ENCODE peak calls at places on chromosomes 16 and 17, in five cellular contexts. One of them, this sample, is unnamed.

GRCh38 chr16:9191274-9191850 is 99.9 kb downstream of the HAPSTR1 start:
- DNase-seq in mucosa of descending colon: no peak
- DNase-seq in CD4-positive, alpha-beta T cell: no peak
- DNase-seq in right lobe of liver: no peak
- DNase-seq in heart right ventricle: no peak
- DNase-seq in this sample: no peak

GRCh38 chr17:76907352-76907751 is 39.1 kb downstream of the MGAT5B start:
- DNase-seq in mucosa of descending colon: no peak
- DNase-seq in CD4-positive, alpha-beta T cell: no peak
- DNase-seq in right lobe of liver: no peak
- DNase-seq in heart right ventricle: no peak
- DNase-seq in this sample: no peak

GRCh38 chr17:4625181-4625601 is 16.3 kb downstream of the ALOX15 start:
- DNase-seq in mucosa of descending colon: no peak
- DNase-seq in CD4-positive, alpha-beta T cell: no peak
- DNase-seq in right lobe of liver: no peak
- DNase-seq in heart right ventricle: no peak
- DNase-seq in this sample: no peak

GRCh38 chr16:89371968-89372634 is 118.3 kb downstream of the ANKRD11 start:
- DNase-seq in mucosa of descending colon: no peak
- DNase-seq in CD4-positive, alpha-beta T cell: no peak
- DNase-seq in right lobe of liver: peak; percentile 44
- DNase-seq in heart right ventricle: no peak
- DNase-seq in this sample: no peak

GRCh38 chr17:81384929-81385319 is 10.3 kb upstream of the BAHCC1 start:
- DNase-seq in mucosa of descending colon: no peak
- DNase-seq in CD4-positive, alpha-beta T cell: no peak
- DNase-seq in right lobe of liver: no peak
- DNase-seq in heart right ventricle: no peak
- DNase-seq in this sample: no peak

GRCh38 chr17:75909051-75909811 is 4.5 kb upstream of the MRPL38 start:
- DNase-seq in mucosa of descending colon: no peak
- DNase-seq in CD4-positive, alpha-beta T cell: no peak
- DNase-seq in right lobe of liver: no peak
- DNase-seq in heart right ventricle: no peak
- DNase-seq in this sample: no peak

GRCh38 chr17:6712058-6712853 is 913 bp downstream of the SLC13A5 start:
- DNase-seq in mucosa of descending colon: no peak
- DNase-seq in CD4-positive, alpha-beta T cell: no peak
- DNase-seq in right lobe of liver: peak; percentile 60
- DNase-seq in heart right ventricle: no peak
- DNase-seq in this sample: no peak

GRCh38 chr17:68711858-68712257 is 110.7 kb upstream of the FAM20A start:
- DNase-seq in mucosa of descending colon: no peak
- DNase-seq in CD4-positive, alpha-beta T cell: no peak
- DNase-seq in right lobe of liver: no peak
- DNase-seq in heart right ventricle: no peak
- DNase-seq in this sample: no peak

GRCh38 chr17:40121886-40122465 is at the start of gene MSL1:
- DNase-seq in mucosa of descending colon: peak; percentile 94
- DNase-seq in CD4-positive, alpha-beta T cell: peak; percentile 74
- DNase-seq in right lobe of liver: peak; percentile 92
- DNase-seq in heart right ventricle: peak; percentile 92
- DNase-seq in this sample: peak; percentile 90

GRCh38 chr16:52725043-52725442 is 178.1 kb upstream of the TOX3 start:
- DNase-seq in mucosa of descending colon: no peak
- DNase-seq in CD4-positive, alpha-beta T cell: no peak
- DNase-seq in right lobe of liver: no peak
- DNase-seq in heart right ventricle: no peak
- DNase-seq in this sample: no peak

GRCh38 chr16:68999114-68999513 is 106.3 kb upstream of the HAS3 start:
- DNase-seq in mucosa of descending colon: no peak
- DNase-seq in CD4-positive, alpha-beta T cell: no peak
- DNase-seq in right lobe of liver: no peak
- DNase-seq in heart right ventricle: no peak
- DNase-seq in this sample: no peak

GRCh38 chr16:28181557-28181914 is 30.2 kb downstream of the XPO6 start:
- DNase-seq in mucosa of descending colon: no peak
- DNase-seq in CD4-positive, alpha-beta T cell: no peak
- DNase-seq in right lobe of liver: no peak
- DNase-seq in heart right ventricle: no peak
- DNase-seq in this sample: no peak

GRCh38 chr16:73365010-73365409 is 317.1 kb upstream of the ZFHX3 start:
- DNase-seq in mucosa of descending colon: no peak
- DNase-seq in CD4-positive, alpha-beta T cell: no peak
- DNase-seq in right lobe of liver: no peak
- DNase-seq in heart right ventricle: peak; percentile 23
- DNase-seq in this sample: peak; percentile 87

GRCh38 chr17:63694229-63694973 is 5.5 kb downstream of the LIMD2 start:
- DNase-seq in mucosa of descending colon: no peak
- DNase-seq in CD4-positive, alpha-beta T cell: no peak
- DNase-seq in right lobe of liver: no peak
- DNase-seq in heart right ventricle: no peak
- DNase-seq in this sample: no peak

GRCh38 chr16:24508614-24509013 is 30.8 kb upstream of the RBBP6 start:
- DNase-seq in mucosa of descending colon: no peak
- DNase-seq in CD4-positive, alpha-beta T cell: no peak
- DNase-seq in right lobe of liver: no peak
- DNase-seq in heart right ventricle: no peak
- DNase-seq in this sample: no peak

GRCh38 chr16:4811242-4811641 is 8.8 kb upstream of the ROGDI start:
- DNase-seq in mucosa of descending colon: no peak
- DNase-seq in CD4-positive, alpha-beta T cell: no peak
- DNase-seq in right lobe of liver: no peak
- DNase-seq in heart right ventricle: no peak
- DNase-seq in this sample: no peak

GRCh38 chr17:13127921-13128582 is 110.2 kb upstream of the ELAC2 start:
- DNase-seq in mucosa of descending colon: no peak
- DNase-seq in CD4-positive, alpha-beta T cell: no peak
- DNase-seq in right lobe of liver: no peak
- DNase-seq in heart right ventricle: no peak
- DNase-seq in this sample: no peak

GRCh38 chr17:50892101-50892776 is 26.1 kb upstream of the TOB1 start:
- DNase-seq in mucosa of descending colon: no peak
- DNase-seq in CD4-positive, alpha-beta T cell: no peak
- DNase-seq in right lobe of liver: no peak
- DNase-seq in heart right ventricle: no peak
- DNase-seq in this sample: no peak

GRCh38 chr17:40251576-40251975 is 32.5 kb downstream of the WIPF2 start:
- DNase-seq in mucosa of descending colon: no peak
- DNase-seq in CD4-positive, alpha-beta T cell: no peak
- DNase-seq in right lobe of liver: no peak
- DNase-seq in heart right ventricle: no peak
- DNase-seq in this sample: no peak

GRCh38 chr17:77593081-77593480 is 365.4 kb upstream of the TNRC6C start:
- DNase-seq in mucosa of descending colon: no peak
- DNase-seq in CD4-positive, alpha-beta T cell: no peak
- DNase-seq in right lobe of liver: no peak
- DNase-seq in heart right ventricle: no peak
- DNase-seq in this sample: no peak

GRCh38 chr16:77788196-77789084 is at the start of gene VAT1L:
- DNase-seq in mucosa of descending colon: peak; percentile 35
- DNase-seq in CD4-positive, alpha-beta T cell: no peak
- DNase-seq in right lobe of liver: no peak
- DNase-seq in heart right ventricle: peak; percentile 30
- DNase-seq in this sample: peak; percentile 59

GRCh38 chr17:45143767-45144198 is 4.5 kb upstream of the HEXIM1 start:
- DNase-seq in mucosa of descending colon: peak; percentile 79
- DNase-seq in CD4-positive, alpha-beta T cell: no peak
- DNase-seq in right lobe of liver: peak; percentile 83
- DNase-seq in heart right ventricle: peak; percentile 92
- DNase-seq in this sample: peak; percentile 73

GRCh38 chr17:20999841-21000532 is 42.8 kb downstream of the USP22 start:
- DNase-seq in mucosa of descending colon: no peak
- DNase-seq in CD4-positive, alpha-beta T cell: no peak
- DNase-seq in right lobe of liver: no peak
- DNase-seq in heart right ventricle: no peak
- DNase-seq in this sample: no peak

GRCh38 chr17:42107597-42108576 is 4.6 kb downstream of the DHX58 start:
- DNase-seq in mucosa of descending colon: peak; percentile 95
- DNase-seq in CD4-positive, alpha-beta T cell: peak; percentile 90
- DNase-seq in right lobe of liver: peak; percentile 78
- DNase-seq in heart right ventricle: peak; percentile 79
- DNase-seq in this sample: peak; percentile 89

GRCh38 chr17:49456172-49456965 is 38.7 kb upstream of the NGFR start:
- DNase-seq in mucosa of descending colon: no peak
- DNase-seq in CD4-positive, alpha-beta T cell: no peak
- DNase-seq in right lobe of liver: no peak
- DNase-seq in heart right ventricle: no peak
- DNase-seq in this sample: peak; percentile 49

GRCh38 chr17:4375039-4375748 is 8.7 kb upstream of the UBE2G1 start:
- DNase-seq in mucosa of descending colon: no peak
- DNase-seq in CD4-positive, alpha-beta T cell: no peak
- DNase-seq in right lobe of liver: no peak
- DNase-seq in heart right ventricle: no peak
- DNase-seq in this sample: no peak

GRCh38 chr17:80423536-80424225 is 8.7 kb downstream of the ENDOV start:
- DNase-seq in mucosa of descending colon: no peak
- DNase-seq in CD4-positive, alpha-beta T cell: no peak
- DNase-seq in right lobe of liver: no peak
- DNase-seq in heart right ventricle: no peak
- DNase-seq in this sample: no peak

GRCh38 chr17:41486809-41487530 is 2.7 kb downstream of the KRT36 start:
- DNase-seq in mucosa of descending colon: peak; percentile 78
- DNase-seq in CD4-positive, alpha-beta T cell: no peak
- DNase-seq in right lobe of liver: no peak
- DNase-seq in heart right ventricle: no peak
- DNase-seq in this sample: no peak

GRCh38 chr17:32870027-32870670 is 6.8 kb downstream of the MYO1D start:
- DNase-seq in mucosa of descending colon: no peak
- DNase-seq in CD4-positive, alpha-beta T cell: no peak
- DNase-seq in right lobe of liver: no peak
- DNase-seq in heart right ventricle: no peak
- DNase-seq in this sample: no peak

DNA sequence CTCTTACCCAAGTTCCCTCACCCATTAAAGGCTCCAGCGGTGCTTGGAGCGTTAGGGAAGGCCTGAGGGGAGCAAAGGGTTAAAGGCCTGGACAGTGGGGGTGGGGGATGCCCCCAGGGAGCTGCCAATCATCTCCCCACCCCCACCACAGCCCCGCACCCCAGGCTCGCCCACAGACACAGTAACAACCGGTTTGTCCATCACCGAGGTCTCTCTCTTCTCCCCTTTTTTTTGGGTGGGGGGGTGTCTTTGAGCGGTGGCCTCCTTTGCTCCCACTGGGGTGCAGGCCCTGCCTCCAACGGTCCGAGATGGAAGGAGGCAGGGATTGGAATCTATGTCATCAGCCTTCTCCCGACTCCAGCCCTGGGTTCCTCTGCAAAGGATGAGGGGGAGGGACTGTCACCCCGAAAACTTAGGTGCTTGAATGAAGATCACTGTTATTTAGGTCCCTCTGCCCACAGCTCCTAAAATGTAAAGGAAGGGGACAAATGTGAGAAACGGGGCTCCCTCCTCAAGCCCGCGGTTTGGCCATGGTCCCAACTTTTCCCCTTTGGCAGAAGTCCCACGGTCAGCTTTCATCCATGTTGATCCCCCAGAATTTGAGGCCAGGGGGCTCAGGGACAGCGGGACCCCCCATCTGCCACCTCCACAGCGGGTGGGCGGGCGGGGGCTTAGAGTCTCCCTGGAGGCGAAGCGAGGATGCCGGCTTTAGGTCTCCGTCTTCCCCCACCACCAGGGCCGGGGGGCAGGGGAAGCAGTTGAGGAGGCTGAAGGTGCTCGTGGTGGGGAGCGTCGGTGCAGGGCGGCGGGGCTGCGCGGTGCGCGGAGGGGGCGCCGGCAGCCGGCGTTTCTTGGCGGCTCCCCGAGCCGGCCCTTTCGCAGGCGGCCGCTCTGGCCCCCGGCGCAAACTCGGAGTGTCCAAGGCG is 1.7 kb downstream of the EPOP start:
- DNase-seq in mucosa of descending colon: peak; percentile 30
- DNase-seq in CD4-positive, alpha-beta T cell: no peak
- DNase-seq in right lobe of liver: no peak
- DNase-seq in heart right ventricle: no peak
- DNase-seq in this sample: no peak
- TF ChIP-seq CTCF in mucosa of descending colon: no peak
- TF ChIP-seq CTCF in CD4-positive, alpha-beta T cell: no peak
- TF ChIP-seq CTCF in right lobe of liver: no peak
- TF ChIP-seq CTCF in heart right ventricle: no peak
- TF ChIP-seq CTCF in this sample: no peak

DNA sequence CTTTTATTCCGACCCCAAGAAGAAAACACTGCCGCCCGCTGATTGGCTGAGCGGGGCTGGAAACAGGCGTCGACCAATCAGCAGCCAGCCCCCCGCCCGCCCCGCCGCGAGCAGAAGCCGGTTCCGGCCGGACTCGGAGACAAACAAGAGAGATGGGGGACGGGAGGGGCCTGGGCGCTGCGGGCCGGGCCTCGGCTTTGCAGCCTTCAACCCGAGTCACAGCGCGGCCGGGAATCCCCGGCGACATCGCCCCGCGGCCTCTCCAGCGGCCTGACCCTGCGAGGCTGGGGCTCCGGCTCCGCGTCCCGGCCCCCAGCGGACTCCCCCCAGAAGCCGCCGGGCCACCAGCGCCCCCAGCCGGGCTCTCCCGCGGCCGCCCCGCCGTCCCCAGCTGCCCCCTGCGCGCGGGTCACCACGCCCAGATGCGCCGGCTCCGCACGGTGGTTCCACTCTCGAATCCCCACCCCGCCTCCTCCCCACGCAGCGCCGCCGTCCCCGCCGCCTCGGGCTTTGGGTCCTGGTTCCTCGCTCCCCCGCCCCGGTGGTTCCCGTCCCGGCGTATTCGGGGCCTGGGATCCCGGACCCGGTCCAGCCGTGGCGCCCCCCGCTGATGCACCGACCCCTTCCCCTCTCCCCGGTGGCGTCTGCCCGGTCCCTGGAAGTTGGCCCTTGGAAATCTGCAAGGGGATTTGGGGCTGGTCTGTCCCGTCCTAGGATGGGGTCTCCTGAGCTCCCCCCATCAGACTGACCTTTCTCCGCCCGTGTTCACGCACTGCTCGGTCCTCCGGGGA is 417 bp upstream of the SLC43A2 start:
- DNase-seq in mucosa of descending colon: peak; percentile 95
- DNase-seq in CD4-positive, alpha-beta T cell: peak; percentile 79
- DNase-seq in right lobe of liver: peak; percentile 92
- DNase-seq in heart right ventricle: peak; percentile 92
- DNase-seq in this sample: peak; percentile 81
- TF ChIP-seq CTCF in mucosa of descending colon: no peak
- TF ChIP-seq CTCF in CD4-positive, alpha-beta T cell: no peak
- TF ChIP-seq CTCF in right lobe of liver: peak; percentile 26
- TF ChIP-seq CTCF in heart right ventricle: no peak
- TF ChIP-seq CTCF in this sample: no peak

GRCh38 chr17:58210922-58211321 is 8.1 kb downstream of the MKS1 start:
- DNase-seq in mucosa of descending colon: no peak
- DNase-seq in CD4-positive, alpha-beta T cell: no peak
- DNase-seq in right lobe of liver: no peak
- DNase-seq in heart right ventricle: no peak
- DNase-seq in this sample: no peak
- TF ChIP-seq CTCF in mucosa of descending colon: no peak
- TF ChIP-seq CTCF in CD4-positive, alpha-beta T cell: no peak
- TF ChIP-seq CTCF in right lobe of liver: no peak
- TF ChIP-seq CTCF in heart right ventricle: no peak
- TF ChIP-seq CTCF in this sample: no peak

DNA sequence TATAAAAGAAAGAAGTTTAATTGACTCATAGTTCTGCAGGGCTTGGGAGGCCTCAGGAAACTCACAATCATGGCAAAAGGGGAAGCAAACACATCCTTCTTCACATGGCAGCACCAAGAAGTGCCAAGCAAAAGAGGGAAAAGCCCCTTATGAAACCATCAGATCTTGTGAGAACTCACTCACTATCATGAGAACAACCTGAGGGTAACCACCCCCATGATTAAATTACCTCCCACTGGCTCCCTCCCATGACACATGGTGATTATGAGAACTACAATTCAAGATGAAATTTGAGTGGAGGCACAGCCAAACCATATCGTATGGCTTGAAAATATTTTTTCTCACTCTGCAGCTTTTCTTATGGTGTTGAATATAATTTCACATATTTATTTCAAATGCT is 151.7 kb downstream of the ANKFN1 start:
- DNase-seq in mucosa of descending colon: no peak
- DNase-seq in CD4-positive, alpha-beta T cell: no peak
- DNase-seq in right lobe of liver: no peak
- DNase-seq in heart right ventricle: no peak
- DNase-seq in this sample: no peak
- TF ChIP-seq CTCF in mucosa of descending colon: no peak
- TF ChIP-seq CTCF in CD4-positive, alpha-beta T cell: no peak
- TF ChIP-seq CTCF in right lobe of liver: no peak
- TF ChIP-seq CTCF in heart right ventricle: no peak
- TF ChIP-seq CTCF in this sample: no peak

This sample was measured in mesothelial cell of epicardium.